ENCODE peak calls at places on chromosomes 11 and 22, in seven cellular contexts. F, S, I, H, R, C and Y are unnamed samples.

GRCh38 chr11:26331911-26332571 is at the start of gene ANO3:
- DNase-seq in F (peak; percentile 84), S (peak; percentile 89), I (peak; percentile 91), H (peak; percentile 52), R (peak; percentile 68), C (peak; percentile 88), Y (peak; percentile 65)

GRCh38 chr11:20719821-20720220 is 50.4 kb downstream of the NELL1 start:
- DNase-seq in F (no peak), S (no peak), I (no peak), H (no peak), R (no peak), C (no peak), Y (no peak)

GRCh38 chr11:35267504-35267903 is 128.5 kb downstream of the CD44 start:
- DNase-seq in F (peak; percentile 90), S (peak; percentile 76), I (no peak), H (no peak), R (no peak), C (no peak), Y (no peak)

GRCh38 chr22:20105456-20106204 is 10.3 kb upstream of the RANBP1 start:
- DNase-seq in F (no peak), S (no peak), I (no peak), H (no peak), R (peak; percentile 23), C (no peak), Y (no peak)

GRCh38 chr22:31609716-31610115 is 52.3 kb downstream of the PISD start:
- DNase-seq in F (no peak), S (no peak), I (no peak), H (no peak), R (no peak), C (no peak), Y (no peak)

GRCh38 chr11:66639066-66639813 is 737 bp downstream of the RBM4 start:
- DNase-seq in F (peak; percentile 39), S (peak; percentile 60), I (peak; percentile 60), H (peak; percentile 29), R (no peak), C (no peak), Y (peak; percentile 71)

GRCh38 chr11:965206-965775 is 39.6 kb downstream of the AP2A2 start:
- DNase-seq in F (no peak), S (no peak), I (no peak), H (no peak), R (peak; percentile 4), C (no peak), Y (no peak)

GRCh38 chr11:96393753-96394348 is 4.0 kb downstream of the JRKL start:
- DNase-seq in F (peak; percentile 42), S (peak; percentile 71), I (peak; percentile 53), H (peak; percentile 20), R (no peak), C (peak; percentile 45), Y (peak; percentile 57)

GRCh38 chr22:49111085-49111484 is 716.6 kb downstream of the BRD1 start:
- DNase-seq in F (no peak), S (no peak), I (no peak), H (no peak), R (no peak), C (no peak), Y (no peak)

GRCh38 chr11:133015457-133015856 is 516.8 kb downstream of the OPCML start:
- DNase-seq in F (no peak), S (no peak), I (no peak), H (no peak), R (no peak), C (no peak), Y (no peak)

GRCh38 chr11:123381817-123382554 is 48.1 kb upstream of the GRAMD1B start:
- DNase-seq in F (no peak), S (no peak), I (no peak), H (no peak), R (no peak), C (no peak), Y (no peak)

GRCh38 chr22:31451709-31452571 is 37.7 kb downstream of the EIF4ENIF1 start:
- DNase-seq in F (peak; percentile 59), S (peak; percentile 69), I (peak; percentile 28), H (peak; percentile 44), R (no peak), C (peak; percentile 27), Y (peak; percentile 59)

GRCh38 chr11:68938816-68939582 is 35.3 kb downstream of the IGHMBP2 start:
- DNase-seq in F (no peak), S (no peak), I (no peak), H (no peak), R (no peak), C (no peak), Y (no peak)

GRCh38 chr22:36160499-36160942 is at the start of gene APOL3:
- DNase-seq in F (peak; percentile 34), S (peak; percentile 75), I (no peak), H (peak; percentile 16), R (peak; percentile 86), C (no peak), Y (peak; percentile 85)

GRCh38 chr11:3037041-3037944 is 19.9 kb downstream of the CARS1 start:
- DNase-seq in F (peak; percentile 60), S (peak; percentile 76), I (peak; percentile 91), H (peak; percentile 50), R (peak; percentile 91), C (peak; percentile 83), Y (peak; percentile 54)

GRCh38 chr22:48301421-48301820 is 1526.3 kb downstream of the BRD1 start:
- DNase-seq in F (no peak), S (no peak), I (no peak), H (no peak), R (no peak), C (peak; percentile 6), Y (no peak)

GRCh38 chr11:615453-616319 is at the start of gene IRF7:
- DNase-seq in F (peak; percentile 89), S (peak; percentile 94), I (peak; percentile 96), H (peak; percentile 82), R (peak; percentile 97), C (peak; percentile 96), Y (peak; percentile 90)

GRCh38 chr11:61354208-61354607 is 7.5 kb downstream of the CYB561A3 start:
- DNase-seq in F (no peak), S (no peak), I (no peak), H (no peak), R (no peak), C (no peak), Y (no peak)
- H3K4me1 ChIP-seq in F (no peaks in the 10 kb centered on the region), S (no peaks in the 10 kb centered on the region), I (no peaks in the 10 kb centered on the region), H (peaks cover 10% of the 10 kb centered on the region), R (peaks cover 3% of the 10 kb centered on the region), C (peaks cover 3% of the 10 kb centered on the region), Y (peaks cover under 1% of the 10 kb centered on the region)

GRCh38 chr22:38203090-38203810 is 1.5 kb downstream of the MAFF start:
- DNase-seq in F (peak; percentile 33), S (peak; percentile 35), I (peak; percentile 75), H (peak; percentile 68), R (no peak), C (peak; percentile 50), Y (peak; percentile 54)

GRCh38 chr22:38201371-38201717 is 450 bp upstream of the MAFF start:
- DNase-seq in F (no peak), S (no peak), I (no peak), H (no peak), R (no peak), C (no peak), Y (no peak)

GRCh38 chr22:38203855-38204497 is 2.2 kb downstream of the MAFF start:
- DNase-seq in F (peak; percentile 65), S (no peak), I (no peak), H (peak; percentile 31), R (no peak), C (no peak), Y (peak; percentile 89)

GRCh38 chr22:38201718-38202436 is at the start of gene MAFF:
- DNase-seq in F (peak; percentile 95), S (peak; percentile 98), I (peak; percentile 99), H (peak; percentile 95), R (peak; percentile 99), C (peak; percentile 91), Y (peak; percentile 97)

DNA sequence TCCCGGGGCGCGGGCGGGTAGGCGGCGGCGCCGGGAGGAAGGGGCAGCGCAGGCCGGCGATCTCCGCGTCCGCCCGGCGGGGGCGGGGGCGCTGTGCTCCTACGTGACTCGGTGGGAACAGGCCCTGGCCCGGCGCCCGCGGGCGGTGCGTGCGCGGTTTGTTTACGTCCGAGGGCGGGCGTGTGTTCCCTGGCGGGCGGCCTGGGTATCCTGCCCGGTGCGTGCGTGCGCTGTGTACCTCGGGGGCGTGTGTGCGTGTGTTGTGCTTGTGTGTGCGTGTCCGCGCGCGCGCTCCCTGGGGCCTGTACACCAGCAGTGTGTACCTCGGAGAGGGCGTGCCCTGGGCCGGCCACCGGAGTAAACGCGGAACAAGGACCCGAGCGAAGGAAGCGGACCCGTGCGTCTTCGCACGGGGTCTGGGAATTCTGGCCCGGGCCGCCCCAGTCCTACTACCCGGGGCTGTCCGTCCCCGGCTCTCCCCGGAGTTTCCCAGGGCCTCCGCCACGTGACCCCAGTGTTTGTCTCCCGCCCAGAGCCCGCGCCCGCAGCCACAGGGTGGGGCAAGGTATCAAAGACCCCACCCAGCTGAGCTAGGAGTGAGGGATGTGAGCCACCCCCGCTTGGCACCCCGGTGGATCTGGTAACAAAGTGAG is 769 bp downstream of the MAFF start:
- DNase-seq in F (peak; percentile 84), S (peak; percentile 94), I (peak; percentile 94), H (peak; percentile 76), R (peak; percentile 96), C (peak; percentile 76), Y (peak; percentile 90)
- TF ChIP-seq CTCF in F (no peak), S (no peak), I (no peak), H (peak; percentile 11), R (peak; percentile 22), C (peak; percentile 12), Y (peak; percentile 24)

GRCh38 chr11:102429691-102430090 is 22.9 kb downstream of the TMEM123 start:
- DNase-seq in F (no peak), S (no peak), I (no peak), H (no peak), R (no peak), C (no peak), Y (no peak)

GRCh38 chr11:102428696-102429095 is 23.9 kb downstream of the TMEM123 start:
- DNase-seq in F (no peak), S (no peak), I (no peak), H (no peak), R (no peak), C (no peak), Y (no peak)

GRCh38 chr11:102431404-102431803 is 21.2 kb downstream of the TMEM123 start:
- DNase-seq in F (no peak), S (no peak), I (no peak), H (no peak), R (no peak), C (no peak), Y (no peak)

GRCh38 chr11:102427068-102427467 is 25.5 kb downstream of the TMEM123 start:
- DNase-seq in F (no peak), S (no peak), I (no peak), H (no peak), R (no peak), C (no peak), Y (no peak)

GRCh38 chr11:102430158-102430836 is 22.3 kb downstream of the TMEM123 start:
- DNase-seq in F (peak; percentile 57), S (no peak), I (no peak), H (no peak), R (no peak), C (no peak), Y (no peak)
- H3K4me1 ChIP-seq in F (peaks cover 2% of the 10 kb centered on the region), S (no peaks in the 10 kb centered on the region), I (peaks cover 13% of the 10 kb centered on the region), H (no peaks in the 10 kb centered on the region), R (peaks cover 13% of the 10 kb centered on the region), C (peaks cover 6% of the 10 kb centered on the region), Y (no peaks in the 10 kb centered on the region)

DNA sequence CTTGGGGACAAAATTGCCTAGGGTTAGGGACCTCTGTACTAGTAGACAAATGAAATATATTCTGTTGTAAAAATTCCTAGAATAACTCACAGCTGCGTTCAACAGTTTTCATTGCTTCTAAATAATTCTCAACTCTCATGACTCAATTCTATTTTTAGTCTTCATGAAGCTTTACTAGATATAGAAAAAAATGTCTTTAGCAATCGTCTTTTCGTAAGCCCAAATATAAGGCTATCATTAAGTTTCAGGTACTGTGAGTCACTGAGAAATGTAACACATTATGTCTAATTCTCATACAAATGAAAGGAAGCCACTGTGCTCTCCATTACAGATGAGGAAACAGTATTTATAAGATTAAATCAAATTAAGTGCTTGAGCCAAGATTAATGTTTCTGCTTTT is 6.4 kb downstream of the MMP12 start:
- DNase-seq in F (peak; percentile 62), S (no peak), I (no peak), H (peak; percentile 40), R (no peak), C (no peak), Y (no peak)
- TF ChIP-seq CTCF in F (no peak), S (no peak), I (no peak), H (no peak), R (no peak), C (no peak), Y (no peak)